ENCODE peak calls at places on chromosomes 12 and 14, in eight cellular contexts. F is kidney, S is aorta, W is adrenal gland, P is cardiac muscle cell, V is upper lobe of right lung, N is A549, C is HepG2. U is an unnamed sample.

GRCh38 chr14:54691525-54692260 is 124.8 kb downstream of the SAMD4A start:
- DNase-seq in W (peak; percentile 84), S (peak; percentile 86), N (peak; percentile 73), V (peak; percentile 83), C (peak; percentile 70), P (peak; percentile 83), F (peak; percentile 88), U (no peak)

GRCh38 chr12:120229071-120229582 is 28.2 kb upstream of the RPLP0 start:
- DNase-seq in V (no peak), W (no peak), N (peak; percentile 75), S (peak; percentile 63), F (no peak), C (peak; percentile 67), P (peak; percentile 35), U (no peak)

GRCh38 chr14:76761198-76761848 is at the start of gene VASH1:
- DNase-seq in V (peak; percentile 86), F (peak; percentile 89), N (peak; percentile 61), C (no peak), S (peak; percentile 83), W (peak; percentile 71), P (peak; percentile 78), U (no peak)

GRCh38 chr12:88546851-88547250 is 33.4 kb downstream of the KITLG start:
- DNase-seq in N (no peak), F (no peak), V (no peak), P (peak; percentile 59), S (no peak), C (no peak), W (no peak), U (no peak)

GRCh38 chr12:119672194-119672593 is 4.3 kb downstream of the PRKAB1 start:
- DNase-seq in W (no peak), F (no peak), V (no peak), C (no peak), P (no peak), N (no peak), S (no peak), U (no peak)

GRCh38 chr12:112557954-112558630 is 139.3 kb downstream of the PTPN11 start:
- DNase-seq in W (no peak), P (no peak), V (no peak), N (no peak), S (no peak), F (no peak), C (no peak), U (no peak)

GRCh38 chr12:43338848-43339526 is 213.0 kb downstream of the ADAMTS20 start:
- DNase-seq in F (no peak), P (peak; percentile 77), N (peak; percentile 24), V (no peak), W (no peak), S (no peak), C (peak; percentile 2), U (no peak)

GRCh38 chr12:114995891-114996290 is 311.9 kb upstream of the TBX3 start:
- DNase-seq in W (no peak), V (no peak), P (no peak), S (no peak), C (no peak), F (no peak), N (no peak), U (no peak)

GRCh38 chr12:111298583-111299436 is 70.1 kb downstream of the PHETA1 start:
- DNase-seq in S (no peak), C (peak; percentile 41), N (peak; percentile 64), V (no peak), P (peak; percentile 69), F (peak; percentile 72), W (peak; percentile 46), U (no peak)

GRCh38 chr14:33679461-33680225 is 271.2 kb downstream of the EGLN3 start:
- DNase-seq in W (no peak), S (no peak), N (no peak), P (peak; percentile 42), V (no peak), F (no peak), C (no peak), U (no peak)

GRCh38 chr12:92432724-92433281 is 270.0 kb upstream of the PLEKHG7 start:
- DNase-seq in W (no peak), C (no peak), V (no peak), S (no peak), F (no peak), N (no peak), P (no peak), U (no peak)

GRCh38 chr14:102694530-102695171 is 82.6 kb upstream of the TRAF3 start:
- DNase-seq in C (peak; percentile 70), S (no peak), N (peak; percentile 73), V (no peak), P (peak; percentile 85), W (peak; percentile 62), F (no peak), U (peak; percentile 84)

GRCh38 chr12:28937196-28937595 is 211.9 kb upstream of the FAR2 start:
- DNase-seq in N (no peak), P (peak; percentile 49), W (no peak), F (no peak), S (no peak), C (no peak), V (no peak), U (no peak)

GRCh38 chr14:22614240-22614799 is 16.2 kb downstream of the ABHD4 start:
- DNase-seq in W (no peak), C (peak; percentile 83), P (peak; percentile 83), F (no peak), S (peak; percentile 63), V (no peak), N (peak; percentile 94), U (peak; percentile 76)

GRCh38 chr12:58313091-58313855 is 371.9 kb downstream of the ATP23 start:
- DNase-seq in V (no peak), F (no peak), S (no peak), P (peak; percentile 71), W (no peak), N (no peak), C (no peak), U (no peak)

GRCh38 chr12:124686001-124686884 is 118.8 kb upstream of the NCOR2 start:
- DNase-seq in N (peak; percentile 62), P (peak; percentile 53), W (no peak), C (no peak), V (no peak), F (peak; percentile 56), S (no peak), U (no peak)

GRCh38 chr12:104600790-104601739 is 144.3 kb downstream of the CHST11 start:
- DNase-seq in F (peak; percentile 74), N (no peak), P (peak; percentile 28), V (no peak), W (peak; percentile 31), S (no peak), C (no peak), U (no peak)

GRCh38 chr12:104599985-104600712 is 143.4 kb downstream of the CHST11 start:
- DNase-seq in N (no peak), P (no peak), V (no peak), W (no peak), C (no peak), F (no peak), S (no peak), U (no peak)

GRCh38 chr12:104596876-104597833 is 140.4 kb downstream of the CHST11 start:
- DNase-seq in N (no peak), C (no peak), P (no peak), S (no peak), W (no peak), V (no peak), F (no peak), U (no peak)

GRCh38 chr12:104598342-104599271 is 141.9 kb downstream of the CHST11 start:
- DNase-seq in P (peak; percentile 30), C (no peak), F (no peak), N (no peak), S (no peak), W (no peak), V (no peak), U (no peak)

DNA sequence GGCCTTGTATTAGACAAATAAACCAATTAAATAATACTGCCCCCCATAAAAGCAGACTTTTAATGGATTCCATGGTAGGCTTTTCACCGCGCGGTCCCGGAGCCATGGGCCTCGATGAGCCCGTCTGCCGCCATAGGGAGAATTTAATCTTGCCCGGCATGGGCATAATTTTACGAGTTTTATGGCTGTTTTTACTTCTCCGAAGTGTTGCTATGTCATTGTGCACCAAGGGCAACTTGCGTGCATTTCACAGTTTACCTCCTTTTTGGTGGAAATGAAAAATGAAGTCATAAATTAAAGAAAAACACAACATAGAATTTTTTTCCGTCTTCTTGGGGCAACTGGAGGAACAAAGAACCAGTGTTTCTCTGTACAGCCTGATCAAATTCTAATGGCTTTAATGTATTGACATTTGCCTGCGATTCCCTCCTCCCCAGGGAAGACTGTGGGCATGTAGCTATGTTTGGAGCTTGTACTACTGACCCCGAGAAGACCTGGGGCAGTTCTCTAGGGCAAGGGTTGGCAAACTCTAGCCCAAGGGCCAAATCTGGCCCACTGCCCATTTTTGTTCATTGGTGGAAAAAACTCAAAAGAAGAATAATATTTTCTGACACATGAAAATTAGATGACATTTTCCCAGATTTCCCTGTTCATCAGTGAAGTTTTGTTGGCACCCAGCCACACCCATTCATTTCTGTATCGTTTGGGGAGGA is 142.7 kb downstream of the CHST11 start:
- DNase-seq in F (no peak), P (no peak), S (no peak), W (no peak), N (no peak), C (no peak), V (no peak), U (no peak)
- H3K27ac ChIP-seq in F (no peak overlapping the region), P (peak overlapping the region; percentile 82), S (no peak overlapping the region), W (no peak overlapping the region), N (peak overlapping the region; percentile 89), C (no peak overlapping the region), V (no peak overlapping the region), U (no peak overlapping the region)

DNA sequence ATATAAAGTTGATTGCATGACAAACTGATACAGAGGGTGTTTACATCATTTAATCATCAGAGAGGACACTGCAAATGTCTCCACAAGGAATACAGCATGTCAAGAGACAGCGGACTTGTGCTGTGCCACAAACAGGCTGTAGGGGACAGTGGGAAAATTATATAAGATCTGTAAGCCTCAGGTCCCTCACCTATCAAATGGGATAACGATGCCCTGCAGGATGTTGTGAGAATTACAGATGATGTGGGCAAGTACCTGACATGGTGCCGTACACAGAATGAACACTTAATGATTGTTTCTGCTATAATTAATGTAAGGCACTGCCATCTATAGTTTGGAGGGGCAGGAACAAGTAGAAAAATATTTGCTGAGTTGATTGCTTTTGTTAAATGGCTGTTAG is 81.9 kb upstream of the GTF2A1 start:
- DNase-seq in V (no peak), N (peak; percentile 22), P (no peak), S (no peak), W (no peak), F (no peak), C (peak; percentile 27), U (no peak)
- H3K27ac ChIP-seq in V (peak overlapping the region; percentile 24), N (no peak overlapping the region), P (no peak overlapping the region), S (no peak overlapping the region), W (no peak overlapping the region), F (no peak overlapping the region), C (peak overlapping the region; percentile 91), U (no peak overlapping the region)

GRCh38 chr14:68292467-68293334 is 473.1 kb downstream of the RAD51B start:
- DNase-seq in N (no peak), P (peak; percentile 32), V (no peak), C (no peak), W (no peak), S (no peak), F (no peak), U (no peak)
- H3K27ac ChIP-seq in N (peak overlapping the region; percentile 19), P (peak overlapping the region; percentile 88), V (no peak overlapping the region), C (no peak overlapping the region), W (no peak overlapping the region), S (no peak overlapping the region), F (no peak overlapping the region), U (peak overlapping the region; percentile 84)

DNA sequence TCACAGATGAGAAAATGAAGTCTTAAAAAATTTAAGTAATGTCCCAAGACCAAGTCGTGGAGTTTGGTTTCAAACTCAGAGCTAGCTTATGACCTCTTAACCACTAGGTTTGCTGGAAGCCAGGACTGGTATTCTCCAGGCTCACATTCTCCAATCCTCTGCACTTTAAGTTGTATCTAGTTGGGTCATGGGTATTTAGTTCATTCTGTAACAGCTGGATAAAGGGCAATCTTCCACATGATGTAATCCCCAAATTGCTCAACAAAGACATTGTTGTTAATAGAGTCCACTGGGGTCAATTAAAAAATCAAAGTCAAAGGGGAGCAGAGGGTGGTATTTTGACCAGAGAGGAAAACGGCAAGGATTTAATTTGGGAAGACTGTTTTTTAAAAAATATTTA is 17.8 kb upstream of the GAS2L3 start:
- DNase-seq in N (no peak), P (peak; percentile 82), W (no peak), S (no peak), F (no peak), V (no peak), C (peak; percentile 72), U (no peak)
- H3K27ac ChIP-seq in N (no peak overlapping the region), P (no peak overlapping the region), W (no peak overlapping the region), S (no peak overlapping the region), F (no peak overlapping the region), V (no peak overlapping the region), C (peak overlapping the region; percentile 44), U (no peak overlapping the region)